ENCODE peak calls at places on chromosome 4, in five cellular contexts. One of them, this sample, is unnamed.

GRCh38 chr4:95531141-95531540 is 17.6 kb downstream of the UNC5C start:
- DNase-seq in stimulated activated CD4-positive, alpha-beta T cell treated with anti-CD3 and anti-CD28 coated beads, Interleukin-15, amount 100 ng/mL, for 1 hour: no peak
- DNase-seq in activated naive CD8-positive, alpha-beta T cell treated with anti-CD3 and anti-CD28 coated beads for 36 hours: no peak
- DNase-seq in astrocyte of the spinal cord: no peak
- DNase-seq in MV-4-11: peak
- DNase-seq in this sample: peak

GRCh38 chr4:130309221-130309620 is 1213.3 kb downstream of the C4orf33 start:
- DNase-seq in stimulated activated CD4-positive, alpha-beta T cell treated with anti-CD3 and anti-CD28 coated beads, Interleukin-15, amount 100 ng/mL, for 1 hour: no peak
- DNase-seq in MV-4-11: no peak
- DNase-seq in activated naive CD8-positive, alpha-beta T cell treated with anti-CD3 and anti-CD28 coated beads for 36 hours: no peak
- DNase-seq in astrocyte of the spinal cord: no peak
- DNase-seq in this sample: no peak

GRCh38 chr4:105164548-105164947 is 17.9 kb downstream of the TET2 start:
- DNase-seq in MV-4-11: no peak
- DNase-seq in astrocyte of the spinal cord: no peak
- DNase-seq in activated naive CD8-positive, alpha-beta T cell treated with anti-CD3 and anti-CD28 coated beads for 36 hours: no peak
- DNase-seq in stimulated activated CD4-positive, alpha-beta T cell treated with anti-CD3 and anti-CD28 coated beads, Interleukin-15, amount 100 ng/mL, for 1 hour: no peak
- DNase-seq in this sample: no peak

GRCh38 chr4:140309124-140309870 is 64.1 kb upstream of the SCOC start:
- DNase-seq in MV-4-11: no peak
- DNase-seq in activated naive CD8-positive, alpha-beta T cell treated with anti-CD3 and anti-CD28 coated beads for 36 hours: no peak
- DNase-seq in astrocyte of the spinal cord: peak
- DNase-seq in stimulated activated CD4-positive, alpha-beta T cell treated with anti-CD3 and anti-CD28 coated beads, Interleukin-15, amount 100 ng/mL, for 1 hour: no peak
- DNase-seq in this sample: peak

GRCh38 chr4:128349921-128350320 is 62.3 kb upstream of the PGRMC2 start:
- DNase-seq in astrocyte of the spinal cord: peak
- DNase-seq in MV-4-11: no peak
- DNase-seq in stimulated activated CD4-positive, alpha-beta T cell treated with anti-CD3 and anti-CD28 coated beads, Interleukin-15, amount 100 ng/mL, for 1 hour: no peak
- DNase-seq in activated naive CD8-positive, alpha-beta T cell treated with anti-CD3 and anti-CD28 coated beads for 36 hours: no peak
- DNase-seq in this sample: no peak

GRCh38 chr4:15495621-15496020 is 25.9 kb downstream of the CC2D2A start:
- DNase-seq in stimulated activated CD4-positive, alpha-beta T cell treated with anti-CD3 and anti-CD28 coated beads, Interleukin-15, amount 100 ng/mL, for 1 hour: no peak
- DNase-seq in MV-4-11: peak
- DNase-seq in activated naive CD8-positive, alpha-beta T cell treated with anti-CD3 and anti-CD28 coated beads for 36 hours: no peak
- DNase-seq in astrocyte of the spinal cord: no peak
- DNase-seq in this sample: no peak

GRCh38 chr4:186760576-186760975 is 36.9 kb upstream of the FAT1 start:
- DNase-seq in stimulated activated CD4-positive, alpha-beta T cell treated with anti-CD3 and anti-CD28 coated beads, Interleukin-15, amount 100 ng/mL, for 1 hour: no peak
- DNase-seq in astrocyte of the spinal cord: peak
- DNase-seq in MV-4-11: no peak
- DNase-seq in activated naive CD8-positive, alpha-beta T cell treated with anti-CD3 and anti-CD28 coated beads for 36 hours: no peak
- DNase-seq in this sample: no peak

GRCh38 chr4:26907731-26908599 is 47.3 kb downstream of the STIM2 start:
- DNase-seq in astrocyte of the spinal cord: no peak
- DNase-seq in MV-4-11: no peak
- DNase-seq in activated naive CD8-positive, alpha-beta T cell treated with anti-CD3 and anti-CD28 coated beads for 36 hours: no peak
- DNase-seq in stimulated activated CD4-positive, alpha-beta T cell treated with anti-CD3 and anti-CD28 coated beads, Interleukin-15, amount 100 ng/mL, for 1 hour: no peak
- DNase-seq in this sample: no peak

GRCh38 chr4:111435986-111436744 is 709.1 kb upstream of the FAM241A start:
- DNase-seq in stimulated activated CD4-positive, alpha-beta T cell treated with anti-CD3 and anti-CD28 coated beads, Interleukin-15, amount 100 ng/mL, for 1 hour: no peak
- DNase-seq in activated naive CD8-positive, alpha-beta T cell treated with anti-CD3 and anti-CD28 coated beads for 36 hours: no peak
- DNase-seq in MV-4-11: no peak
- DNase-seq in astrocyte of the spinal cord: no peak
- DNase-seq in this sample: no peak

GRCh38 chr4:152045781-152046571 is 285.2 kb upstream of the GATB start:
- DNase-seq in astrocyte of the spinal cord: no peak
- DNase-seq in MV-4-11: no peak
- DNase-seq in activated naive CD8-positive, alpha-beta T cell treated with anti-CD3 and anti-CD28 coated beads for 36 hours: peak
- DNase-seq in stimulated activated CD4-positive, alpha-beta T cell treated with anti-CD3 and anti-CD28 coated beads, Interleukin-15, amount 100 ng/mL, for 1 hour: no peak
- DNase-seq in this sample: peak

GRCh38 chr4:107916623-107917022 is 14.7 kb upstream of the CYP2U1 start:
- DNase-seq in activated naive CD8-positive, alpha-beta T cell treated with anti-CD3 and anti-CD28 coated beads for 36 hours: no peak
- DNase-seq in astrocyte of the spinal cord: no peak
- DNase-seq in stimulated activated CD4-positive, alpha-beta T cell treated with anti-CD3 and anti-CD28 coated beads, Interleukin-15, amount 100 ng/mL, for 1 hour: no peak
- DNase-seq in MV-4-11: no peak
- DNase-seq in this sample: no peak

This sample was measured in iPS-NIHi11.